ENCODE peak calls at places on chromosomes 12 and 14, in five cellular contexts. K, C, O, I and G are unnamed samples. For H3K4me1 and H3K9me2, the result is how much of the 10 kb centered on the place peaks cover.

GRCh38 chr12:2902287-2902880 is 11.7 kb downstream of the TULP3 start:
- DNase-seq in O (no peak), C (peak), I (no peak), K (no peak), G (no peak)

GRCh38 chr12:14393736-14394135 is 28.3 kb downstream of the ATF7IP start:
- DNase-seq in C (peak), K (no peak), O (no peak), I (no peak), G (no peak)

GRCh38 chr14:71803539-71804260 is 128.5 kb upstream of the RGS6 start:
- DNase-seq in O (peak), I (peak), K (no peak), C (peak), G (peak)

GRCh38 chr12:75444444-75445136 is 36.0 kb upstream of the GLIPR1 start:
- DNase-seq in K (no peak), I (peak), C (peak), O (no peak), G (peak)

GRCh38 chr12:5586201-5586600 is 154.3 kb downstream of the NTF3 start:
- DNase-seq in O (no peak), C (peak), K (no peak), I (peak), G (no peak)

GRCh38 chr12:5498806-5499205 is 66.9 kb downstream of the NTF3 start:
- DNase-seq in I (no peak), O (no peak), C (no peak), K (no peak), G (no peak)

GRCh38 chr12:98821849-98822248 is 176.8 kb downstream of the APAF1 start:
- DNase-seq in I (no peak), C (no peak), O (no peak), K (no peak), G (no peak)

GRCh38 chr14:61334197-61334701 is 12.9 kb downstream of the PRKCH start:
- DNase-seq in K (peak), C (no peak), O (no peak), I (no peak), G (no peak)

GRCh38 chr12:121796855-121797751 is 3.6 kb upstream of the RHOF start:
- DNase-seq in C (peak), I (peak), K (peak), O (no peak), G (peak)

GRCh38 chr14:80005561-80005960 is 205.7 kb downstream of the DIO2 start:
- DNase-seq in K (no peak), C (no peak), I (no peak), O (no peak), G (no peak)

GRCh38 chr12:11040162-11040561 is 9.0 kb upstream of the TAS2R31 start:
- DNase-seq in C (peak), K (no peak), O (no peak), I (no peak), G (no peak)

GRCh38 chr12:27277846-27278260 is 33.8 kb downstream of the STK38L start:
- DNase-seq in K (peak), C (peak), O (no peak), I (peak), G (no peak)

GRCh38 chr12:76032043-76032981 is 736 bp upstream of the PHLDA1 start:
- DNase-seq in O (peak), C (peak), I (peak), K (peak), G (peak)

GRCh38 chr12:98671459-98671858 is 26.4 kb downstream of the APAF1 start:
- DNase-seq in K (no peak), I (no peak), C (no peak), O (no peak), G (no peak)

GRCh38 chr14:65927871-65928270 is 515.3 kb downstream of the FUT8 start:
- DNase-seq in K (peak), O (no peak), I (no peak), C (no peak), G (no peak)

GRCh38 chr12:5945071-5946008 is at the start of gene ANO2:
- DNase-seq in O (no peak), K (peak), I (no peak), C (peak), G (peak)

GRCh38 chr14:32244404-32244803 is 41.3 kb upstream of the RNU6-8 start:
- DNase-seq in O (no peak), C (peak), K (peak), I (peak), G (no peak)

GRCh38 chr12:14714437-14714836 is 18.0 kb upstream of the GUCY2C start:
- DNase-seq in C (no peak), O (no peak), K (peak), I (no peak), G (no peak)

GRCh38 chr12:75960086-75960910 is 71.3 kb downstream of the PHLDA1 start:
- DNase-seq in K (peak), C (no peak), I (no peak), O (peak), G (peak)

GRCh38 chr14:74417201-74417600 is 8.8 kb downstream of the SYNDIG1L start:
- DNase-seq in O (no peak), C (no peak), I (no peak), K (no peak), G (no peak)

GRCh38 chr12:67540920-67541624 is 107.5 kb upstream of the DYRK2 start:
- DNase-seq in O (no peak), K (no peak), C (peak), I (no peak), G (no peak)

GRCh38 chr12:32051511-32052299 is 54.9 kb upstream of the BICD1 start:
- DNase-seq in I (peak), C (peak), K (no peak), O (no peak), G (peak)

GRCh38 chr12:90331262-90331661 is 622.6 kb upstream of the ATP2B1 start:
- DNase-seq in K (no peak), O (no peak), C (no peak), I (no peak), G (no peak)

GRCh38 chr14:75978249-75978731 is 3.5 kb downstream of the TGFB3 start:
- DNase-seq in I (no peak), O (peak), C (peak), K (no peak), G (peak)

GRCh38 chr12:27709932-27710591 is 570 bp upstream of the MRPS35 start:
- DNase-seq in O (no peak), C (peak), K (no peak), I (peak), G (no peak)

GRCh38 chr14:52110441-52111086 is 41.7 kb upstream of the NID2 start:
- DNase-seq in I (peak), C (peak), K (no peak), O (no peak), G (no peak)

GRCh38 chr12:71607494-71608330 is 55.9 kb downstream of the ZFC3H1 start:
- DNase-seq in O (no peak), K (no peak), C (no peak), I (no peak), G (no peak)

GRCh38 chr12:112792306-112792705 is 758 bp downstream of the RPH3A start:
- DNase-seq in O (no peak), C (no peak), I (no peak), K (no peak), G (no peak)

GRCh38 chr12:48122065-48122834 is 3.1 kb downstream of the PFKM start:
- DNase-seq in O (no peak), I (peak), K (no peak), C (no peak), G (no peak)

GRCh38 chr12:96710127-96710745 is 196.8 kb upstream of the NEDD1 start:
- DNase-seq in I (peak), C (no peak), K (peak), O (no peak), G (no peak)

GRCh38 chr14:94936411-94936892 is 166.5 kb upstream of the GSC start:
- DNase-seq in O (no peak), K (peak), I (no peak), C (peak), G (no peak)

GRCh38 chr14:68716698-68717097 is 76.2 kb downstream of the ZFP36L1 start:
- DNase-seq in O (no peak), I (no peak), C (no peak), K (peak), G (no peak)

GRCh38 chr14:24715239-24715638 is 81.2 kb upstream of the GZMB start:
- DNase-seq in I (no peak), O (no peak), C (no peak), K (no peak), G (no peak)

GRCh38 chr12:46386360-46386867 is 13.8 kb upstream of the SLC38A2 start:
- DNase-seq in I (peak), C (peak), O (no peak), K (no peak), G (peak)

GRCh38 chr12:46382974-46383653 is 10.5 kb upstream of the SLC38A2 start:
- DNase-seq in K (peak), O (peak), I (peak), C (peak), G (peak)

GRCh38 chr12:46383654-46384450 is 11.3 kb upstream of the SLC38A2 start:
- DNase-seq in C (peak), O (peak), K (peak), I (peak), G (peak)

GRCh38 chr12:46385439-46385838 is 12.9 kb upstream of the SLC38A2 start:
- DNase-seq in K (peak), I (peak), C (no peak), O (no peak), G (no peak)

DNA sequence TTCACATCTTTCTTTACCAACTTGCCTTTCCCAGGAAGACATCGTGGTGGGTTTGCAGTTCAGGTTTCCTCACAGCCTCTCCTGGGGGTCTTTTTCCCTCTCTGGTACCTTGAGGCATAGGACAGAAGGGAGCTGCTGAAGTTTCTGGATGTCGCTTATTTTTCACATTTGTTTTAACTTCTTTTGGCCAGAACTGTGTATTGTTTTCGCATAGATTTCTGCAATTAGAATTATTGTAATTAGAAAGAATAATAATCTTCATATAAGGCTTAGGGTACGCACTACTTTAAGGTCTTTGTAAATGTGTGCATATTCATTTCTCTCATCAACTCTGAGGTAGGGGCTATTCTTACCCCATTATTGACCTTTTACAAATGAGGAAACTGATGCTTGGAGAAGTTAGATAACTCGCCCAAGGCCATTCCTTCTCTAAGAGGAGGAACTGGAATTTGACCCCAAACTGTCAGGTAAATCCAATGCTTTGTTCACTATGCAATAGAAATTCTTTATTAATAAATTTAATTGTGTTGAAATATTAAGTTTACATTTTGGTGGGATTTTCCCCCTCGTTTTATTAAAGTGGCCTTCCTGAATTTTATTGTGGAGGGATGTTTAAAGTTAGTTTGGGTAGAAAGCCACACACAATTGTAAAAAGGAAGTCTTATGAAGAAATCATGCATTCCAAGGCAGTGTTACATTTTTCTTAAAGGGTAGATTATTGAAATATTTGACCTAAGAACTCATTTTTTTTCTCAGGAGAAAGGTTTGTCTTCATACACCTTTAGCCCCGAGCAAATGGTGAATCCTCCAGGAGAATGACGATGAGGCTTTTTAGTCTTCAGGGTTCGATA is 12.1 kb upstream of the SLC38A2 start:
- DNase-seq in C (peak), I (peak), K (no peak), O (no peak), G (peak)
- H3K4me1 ChIP-seq in C (half or more), I (half or more), K (half or more), O (half or more), G (under half)

GRCh38 chr12:116693259-116694227 is 44.3 kb downstream of the SPRING1 start:
- DNase-seq in I (no peak), K (peak), C (peak), O (no peak), G (no peak)
- H3K9me2 ChIP-seq in I (under half), K (under half), C (under half), O (under half), G (under half)

DNA sequence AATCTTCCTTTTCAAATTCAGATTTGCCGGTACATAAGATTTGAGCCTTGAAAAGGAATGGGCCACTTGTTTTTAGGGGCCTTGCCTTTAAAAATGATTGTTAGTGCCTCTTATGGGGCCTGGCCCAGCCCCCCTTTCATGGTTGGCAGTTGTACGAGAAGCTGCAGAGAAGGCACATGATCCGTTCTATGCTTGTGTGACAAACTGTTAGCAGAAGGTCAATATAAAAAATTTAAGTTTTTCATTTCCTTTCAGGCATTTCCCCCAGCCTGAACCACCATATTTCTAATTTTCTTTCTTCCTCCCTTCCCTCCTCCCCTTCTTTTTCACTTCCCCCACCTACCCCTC is 119.1 kb downstream of the PLXNC1 start:
- DNase-seq in O (no peak), C (no peak), I (no peak), K (no peak), G (no peak)
- H3K4me1 ChIP-seq in O (under half), C (under half), I (under half), K (half or more), G (under half)

GRCh38 chr12:25935355-25936144 is 22.9 kb upstream of the RASSF8 start:
- DNase-seq in K (no peak), C (no peak), O (no peak), I (no peak), G (peak)
- H3K9me2 ChIP-seq in K (under half), C (under half), O (under half), I (under half), G (under half)

GRCh38 chr14:104151028-104151385 is 12.6 kb downstream of the KIF26A start:
- DNase-seq in K (no peak), I (no peak), O (no peak), C (no peak), G (no peak)
- H3K4me1 ChIP-seq in K (under half), I (under half), O (under half), C (under half), G (under half)